ENCODE peak calls at places on chromosomes 6 and 20, in four cellular contexts. G is dorsolateral prefrontal cortex, B is foreskin fibroblast, P is NCI-H460. H is an unnamed sample.

GRCh38 chr6:106334646-106335448 is 9.3 kb upstream of the ATG5 start:
- DNase-seq in P (peak; percentile 34), B (peak; percentile 65), G (no peak), H (no peak)

GRCh38 chr6:21947751-21948386 is 349.0 kb downstream of the PRL start:
- DNase-seq in G (no peak), P (no peak), B (no peak), H (no peak)

GRCh38 chr6:128487746-128488145 is 32.7 kb downstream of the PTPRK start:
- DNase-seq in B (no peak), G (no peak), P (no peak), H (no peak)

GRCh38 chr6:331622-332521 is 39.6 kb downstream of the DUSP22 start:
- DNase-seq in G (no peak), P (no peak), B (no peak), H (no peak)

GRCh38 chr6:143878272-143878760 is 14.0 kb downstream of the ZC2HC1B start:
- DNase-seq in P (no peak), B (peak; percentile 18), G (no peak), H (no peak)

GRCh38 chr6:74268821-74269600 is 573.0 kb downstream of the CD109 start:
- DNase-seq in G (no peak), P (no peak), B (peak; percentile 36), H (no peak)

GRCh38 chr20:62961310-62961783 is 8.8 kb downstream of the SLC17A9 start:
- DNase-seq in P (no peak), B (peak; percentile 69), G (no peak), H (no peak)

GRCh38 chr6:106163446-106163965 is 77.4 kb downstream of the PRDM1 start:
- DNase-seq in G (no peak), B (peak; percentile 87), P (no peak), H (peak; percentile 50)

GRCh38 chr6:108714012-108714773 is 134.0 kb upstream of the ARMC2 start:
- DNase-seq in G (no peak), P (no peak), B (peak; percentile 87), H (peak; percentile 66)

GRCh38 chr6:37500294-37500608 is 558 bp upstream of the CCDC167 start:
- DNase-seq in B (no peak), G (no peak), P (no peak), H (no peak)

GRCh38 chr20:33660035-33660684 is 2.0 kb upstream of the C20orf144 start:
- DNase-seq in P (no peak), G (no peak), B (no peak), H (no peak)

GRCh38 chr6:36616888-36617521 is 22.8 kb downstream of the SRSF3 start:
- DNase-seq in G (peak; percentile 45), P (no peak), B (peak; percentile 66), H (no peak)

GRCh38 chr6:133377219-133377618 is 136.1 kb downstream of the EYA4 start:
- DNase-seq in B (no peak), G (no peak), P (no peak), H (no peak)

GRCh38 chr6:112298021-112298745 is 43.8 kb upstream of the LAMA4 start:
- DNase-seq in G (no peak), B (peak; percentile 95), P (no peak), H (peak; percentile 87)

GRCh38 chr6:165446331-165446730 is 136.9 kb upstream of the C6orf118 start:
- DNase-seq in G (no peak), P (no peak), B (no peak), H (no peak)

GRCh38 chr20:36591854-36592641 is 13.5 kb upstream of the RAB5IF start:
- DNase-seq in P (no peak), B (peak; percentile 69), G (no peak), H (no peak)

GRCh38 chr6:142912125-142912524 is 32.9 kb downstream of the HIVEP2 start:
- DNase-seq in G (no peak), P (no peak), B (no peak), H (no peak)

GRCh38 chr6:81894286-81894685 is 141.8 kb upstream of the TENT5A start:
- DNase-seq in B (peak; percentile 71), G (no peak), P (no peak), H (peak; percentile 50)

GRCh38 chr20:24337074-24337473 is 132.4 kb upstream of the SYNDIG1 start:
- DNase-seq in B (peak; percentile 87), P (no peak), G (no peak), H (no peak)

GRCh38 chr6:30463651-30464618 is 25.4 kb upstream of the HLA-E start:
- DNase-seq in G (no peak), B (peak; percentile 69), P (no peak), H (no peak)

GRCh38 chr6:44237813-44238433 is 9.0 kb upstream of the HSP90AB1 start:
- DNase-seq in G (peak; percentile 93), P (no peak), B (peak; percentile 91), H (peak; percentile 46)

GRCh38 chr6:41228088-41228487 is at the start of gene TREML4:
- DNase-seq in B (no peak), P (no peak), G (no peak), H (no peak)

GRCh38 chr6:13702809-13703302 is 8.8 kb downstream of the RANBP9 start:
- DNase-seq in G (no peak), P (no peak), B (no peak), H (no peak)